ENCODE peak calls at places on chromosomes 12 and 14, in ten cellular contexts. B is stimulated activated CD4-positive, alpha-beta T cell treated with anti-CD3 and anti-CD28 coated beads, Interleukin-1b, Interleukin-23, amount 100 ng/mL, for 4 hours; Y is HT-29; U is cardiac fibroblast; A is Daoy; Q is C1 segment of cervical spinal cord; K is lower leg skin; I is HEK293T; H is anterior cingulate cortex; X is activated naive CD4-positive, alpha-beta T cell treated with Interleukin-2 at 50 U/mL for 16 hours. E is an unnamed sample.

GRCh38 chr12:124457287-124458219 is 109.9 kb downstream of the NCOR2 start:
- DNase-seq in A (no peak), B (peak), Y (no peak), K (peak), H (peak), U (peak), I (no peak), Q (peak), X (peak), E (peak)

GRCh38 chr14:61812347-61813100 is 50.3 kb downstream of the SNAPC1 start:
- DNase-seq in B (no peak), H (no peak), A (no peak), I (peak), U (peak), Y (no peak), Q (no peak), X (no peak), K (no peak), E (no peak)

GRCh38 chr12:203462-204260 is 10.3 kb downstream of the SLC6A12 start:
- DNase-seq in B (no peak), A (peak), H (no peak), Q (peak), U (no peak), I (peak), K (no peak), X (no peak), Y (no peak), E (no peak)

GRCh38 chr12:66916189-66916588 is 237.3 kb upstream of the GRIP1 start:
- DNase-seq in Q (no peak), U (no peak), X (no peak), H (no peak), B (no peak), A (no peak), Y (no peak), I (no peak), K (no peak), E (no peak)

GRCh38 chr14:50035214-50035613 is 81.2 kb downstream of the VCPKMT start:
- DNase-seq in K (no peak), H (no peak), Q (no peak), B (no peak), Y (no peak), I (no peak), U (no peak), X (no peak), A (no peak), E (no peak)

GRCh38 chr12:14577344-14577743 is 9.7 kb upstream of the PLBD1 start:
- DNase-seq in A (no peak), Q (no peak), X (no peak), H (no peak), K (no peak), Y (no peak), B (no peak), U (peak), I (no peak), E (peak)

GRCh38 chr14:101721951-101722661 is 39.4 kb upstream of the PPP2R5C start:
- DNase-seq in U (peak), X (peak), A (peak), H (no peak), Q (no peak), B (peak), I (no peak), K (peak), Y (peak), E (peak)

GRCh38 chr12:127284021-127284420 is 982.9 kb upstream of the TMEM132C start:
- DNase-seq in X (no peak), I (no peak), Y (no peak), B (no peak), H (no peak), Q (no peak), K (peak), A (peak), U (peak), E (no peak)

GRCh38 chr14:75885829-75886228 is 96.0 kb downstream of the TGFB3 start:
- DNase-seq in I (no peak), X (no peak), A (peak), Q (no peak), K (no peak), U (peak), Y (no peak), B (no peak), H (no peak), E (no peak)

GRCh38 chr12:105205322-105206048 is 30.5 kb downstream of the APPL2 start:
- DNase-seq in K (no peak), A (no peak), B (no peak), H (no peak), X (no peak), Y (peak), Q (no peak), U (no peak), I (no peak), E (peak)

GRCh38 chr12:131056626-131057025 is 102.9 kb downstream of the ADGRD1 start:
- DNase-seq in K (peak), Q (no peak), B (no peak), I (no peak), H (no peak), U (no peak), X (no peak), A (no peak), Y (no peak), E (no peak)

GRCh38 chr12:31466768-31467167 is 124.2 kb downstream of the DENND5B start:
- DNase-seq in I (no peak), A (no peak), K (no peak), B (no peak), U (peak), Y (no peak), X (no peak), H (no peak), Q (no peak), E (no peak)

GRCh38 chr12:82650627-82651337 is 35.9 kb upstream of the TMTC2 start:
- DNase-seq in Y (peak), Q (no peak), K (no peak), X (peak), B (no peak), I (peak), H (no peak), U (peak), A (peak), E (peak)

GRCh38 chr14:68307769-68308168 is 485.1 kb downstream of the ZFP36L1 start:
- DNase-seq in B (no peak), H (no peak), X (no peak), Q (no peak), U (peak), A (peak), Y (peak), K (no peak), I (no peak), E (no peak)

GRCh38 chr14:65243766-65244442 is 141.6 kb upstream of the MAX start:
- DNase-seq in U (peak), X (no peak), I (no peak), B (no peak), H (no peak), Y (no peak), Q (no peak), A (no peak), K (no peak), E (peak)

GRCh38 chr12:122366685-122367475 is 55.6 kb downstream of the CLIP1 start:
- DNase-seq in I (no peak), K (peak), U (peak), B (no peak), A (peak), X (no peak), Q (no peak), H (no peak), Y (no peak), E (no peak)

GRCh38 chr12:53198470-53199110 is 8.5 kb downstream of the ITGB7 start:
- DNase-seq in K (peak), I (no peak), X (no peak), U (no peak), Y (no peak), Q (no peak), H (no peak), A (no peak), B (no peak), E (no peak)

GRCh38 chr12:24898185-24898584 is 50.7 kb downstream of the BCAT1 start:
- DNase-seq in Q (no peak), H (no peak), A (no peak), K (no peak), I (no peak), Y (no peak), B (no peak), X (no peak), U (peak), E (no peak)

GRCh38 chr12:92570056-92570753 is 132.6 kb upstream of the PLEKHG7 start:
- DNase-seq in K (no peak), U (peak), Y (peak), I (peak), H (peak), B (peak), X (peak), Q (peak), A (peak), E (peak)

GRCh38 chr12:121005346-121005815 is 10.9 kb downstream of the C12orf43 start:
- DNase-seq in U (peak), X (peak), B (peak), I (peak), A (peak), H (no peak), Y (peak), K (no peak), Q (no peak), E (peak)

GRCh38 chr12:6226002-6226700 is 26.0 kb downstream of the CD9 start:
- DNase-seq in I (no peak), U (peak), X (no peak), Y (no peak), H (peak), A (no peak), Q (no peak), B (no peak), K (no peak), E (peak)

GRCh38 chr12:22935090-22935489 is 310.1 kb downstream of the ETNK1 start:
- DNase-seq in U (peak), H (no peak), Y (no peak), B (no peak), K (no peak), Q (no peak), A (no peak), I (peak), X (no peak), E (no peak)

GRCh38 chr12:65500121-65500846 is 221.8 kb downstream of the MSRB3 start:
- DNase-seq in U (peak), X (no peak), Q (no peak), I (no peak), A (peak), B (no peak), K (no peak), Y (no peak), H (no peak), E (no peak)

GRCh38 chr12:94305293-94305957 is 154.2 kb downstream of the CEP83 start:
- DNase-seq in K (no peak), Q (no peak), I (no peak), Y (no peak), X (peak), A (no peak), B (peak), U (peak), H (no peak), E (no peak)

GRCh38 chr14:92653162-92653651 is 95.2 kb downstream of the LGMN start:
- DNase-seq in H (no peak), U (no peak), Q (no peak), Y (no peak), K (no peak), B (no peak), A (no peak), X (no peak), I (no peak), E (no peak)

GRCh38 chr12:42588981-42589464 is 523 bp downstream of the PRICKLE1 start:
- DNase-seq in X (no peak), U (peak), Q (peak), K (peak), A (peak), B (no peak), I (peak), H (no peak), Y (no peak), E (no peak)

GRCh38 chr12:71958457-71958856 is 19.8 kb downstream of the TPH2 start:
- DNase-seq in X (no peak), U (no peak), Q (no peak), B (no peak), Y (no peak), A (no peak), K (no peak), I (no peak), H (no peak), E (no peak)

GRCh38 chr12:69916541-69917270 is 91.7 kb downstream of the MYRFL start:
- DNase-seq in U (peak), Q (no peak), I (no peak), K (no peak), X (no peak), A (no peak), B (no peak), H (no peak), Y (no peak), E (no peak)

GRCh38 chr12:11687538-11687937 is 38.1 kb downstream of the ETV6 start:
- DNase-seq in H (no peak), K (no peak), Q (no peak), B (no peak), U (no peak), Y (no peak), X (no peak), A (no peak), I (no peak), E (peak)

GRCh38 chr12:56933826-56934625 is at the start of gene SDR9C7:
- DNase-seq in A (no peak), U (no peak), X (no peak), I (no peak), Q (no peak), Y (no peak), B (no peak), K (no peak), H (no peak), E (no peak)

GRCh38 chr12:115225845-115226244 is 541.9 kb upstream of the TBX3 start:
- DNase-seq in U (no peak), Y (no peak), A (no peak), H (no peak), I (no peak), K (no peak), X (no peak), Q (no peak), B (no peak), E (no peak)

GRCh38 chr12:100826323-100826722 is 31.7 kb downstream of the ANO4 start:
- DNase-seq in Q (no peak), U (peak), B (no peak), A (peak), H (no peak), X (no peak), K (no peak), Y (peak), I (peak), E (peak)

GRCh38 chr14:89618821-89619551 is 202.0 kb upstream of the FOXN3 start:
- DNase-seq in U (peak), A (peak), I (peak), X (peak), H (peak), Q (peak), K (peak), B (peak), Y (no peak), E (peak)

GRCh38 chr14:94045563-94046345 is 19.6 kb downstream of the OTUB2 start:
- DNase-seq in H (no peak), Y (no peak), X (no peak), Q (no peak), B (no peak), U (no peak), K (peak), I (no peak), A (no peak), E (no peak)

GRCh38 chr12:30877110-30877875 is 49.3 kb upstream of the TSPAN11 start:
- DNase-seq in A (no peak), H (no peak), B (no peak), Q (no peak), X (no peak), K (no peak), Y (peak), I (no peak), U (no peak), E (peak)

GRCh38 chr14:95439881-95440280 is 76.6 kb downstream of the SYNE3 start:
- DNase-seq in Q (no peak), Y (no peak), I (no peak), A (no peak), H (no peak), U (no peak), B (no peak), X (no peak), K (no peak), E (no peak)

GRCh38 chr14:44379292-44379977 is 127.6 kb downstream of the FSCB start:
- DNase-seq in A (peak), U (no peak), K (no peak), I (no peak), B (no peak), Q (no peak), X (no peak), H (no peak), Y (no peak), E (no peak)

GRCh38 chr12:109140560-109140959 is 24.2 kb downstream of the ACACB start:
- DNase-seq in B (no peak), A (no peak), K (no peak), H (no peak), X (no peak), U (no peak), Y (no peak), I (no peak), Q (no peak), E (no peak)